ENCODE peak calls at places on chromosomes 6 and 20, in nine cellular contexts. One of them, this sample, is unnamed.

GRCh38 chr6:23713211-23713610 is 412.8 kb upstream of the NRSN1 start:
- DNase-seq in GM12865: peak
- DNase-seq in fibroblast of the conjunctiva: no peak
- DNase-seq in activated CD4-positive, alpha-beta T cell treated with anti-CD3 and anti-CD28 coated beads, Interleukin-2, amount 50 U/mL, for 48 hours: no peak
- DNase-seq in Peyer's patch: no peak
- DNase-seq in T-helper 2 cell: no peak
- DNase-seq in GOT3: no peak
- DNase-seq in ecto neural progenitor cell: no peak
- DNase-seq in NCI-H1694: no peak
- DNase-seq in this sample: no peak

GRCh38 chr6:54770328-54770727 is 76.2 kb upstream of the FAM83B start:
- DNase-seq in GM12865: no peak
- DNase-seq in fibroblast of the conjunctiva: no peak
- DNase-seq in activated CD4-positive, alpha-beta T cell treated with anti-CD3 and anti-CD28 coated beads, Interleukin-2, amount 50 U/mL, for 48 hours: no peak
- DNase-seq in Peyer's patch: no peak
- DNase-seq in T-helper 2 cell: no peak
- DNase-seq in GOT3: no peak
- DNase-seq in ecto neural progenitor cell: no peak
- DNase-seq in NCI-H1694: no peak
- DNase-seq in this sample: no peak

GRCh38 chr20:26276811-26277210 is 580.2 kb upstream of the ZNF337 start:
- DNase-seq in GM12865: no peak
- DNase-seq in fibroblast of the conjunctiva: no peak
- DNase-seq in activated CD4-positive, alpha-beta T cell treated with anti-CD3 and anti-CD28 coated beads, Interleukin-2, amount 50 U/mL, for 48 hours: no peak
- DNase-seq in Peyer's patch: no peak
- DNase-seq in T-helper 2 cell: no peak
- DNase-seq in GOT3: no peak
- DNase-seq in ecto neural progenitor cell: peak
- DNase-seq in NCI-H1694: no peak
- DNase-seq in this sample: no peak

GRCh38 chr6:143629104-143630080 is 48.4 kb upstream of the PHACTR2 start:
- DNase-seq in GM12865: no peak
- DNase-seq in fibroblast of the conjunctiva: no peak
- DNase-seq in activated CD4-positive, alpha-beta T cell treated with anti-CD3 and anti-CD28 coated beads, Interleukin-2, amount 50 U/mL, for 48 hours: no peak
- DNase-seq in Peyer's patch: no peak
- DNase-seq in T-helper 2 cell: no peak
- DNase-seq in GOT3: no peak
- DNase-seq in ecto neural progenitor cell: no peak
- DNase-seq in NCI-H1694: no peak
- DNase-seq in this sample: no peak

GRCh38 chr6:108677894-108678293 is 117.2 kb downstream of the FOXO3 start:
- DNase-seq in GM12865: no peak
- DNase-seq in fibroblast of the conjunctiva: no peak
- DNase-seq in activated CD4-positive, alpha-beta T cell treated with anti-CD3 and anti-CD28 coated beads, Interleukin-2, amount 50 U/mL, for 48 hours: no peak
- DNase-seq in Peyer's patch: no peak
- DNase-seq in T-helper 2 cell: no peak
- DNase-seq in GOT3: no peak
- DNase-seq in ecto neural progenitor cell: no peak
- DNase-seq in NCI-H1694: no peak
- DNase-seq in this sample: no peak

GRCh38 chr6:27669278-27669797 is 196.4 kb upstream of the ZNF184 start:
- DNase-seq in GM12865: peak
- DNase-seq in fibroblast of the conjunctiva: no peak
- DNase-seq in activated CD4-positive, alpha-beta T cell treated with anti-CD3 and anti-CD28 coated beads, Interleukin-2, amount 50 U/mL, for 48 hours: no peak
- DNase-seq in Peyer's patch: no peak
- DNase-seq in T-helper 2 cell: no peak
- DNase-seq in GOT3: no peak
- DNase-seq in ecto neural progenitor cell: no peak
- DNase-seq in NCI-H1694: no peak
- DNase-seq in this sample: no peak

GRCh38 chr6:39003072-39003471 is 45.5 kb upstream of the GLP1R start:
- DNase-seq in GM12865: peak
- DNase-seq in fibroblast of the conjunctiva: no peak
- DNase-seq in activated CD4-positive, alpha-beta T cell treated with anti-CD3 and anti-CD28 coated beads, Interleukin-2, amount 50 U/mL, for 48 hours: peak
- DNase-seq in Peyer's patch: no peak
- DNase-seq in T-helper 2 cell: no peak
- DNase-seq in GOT3: no peak
- DNase-seq in ecto neural progenitor cell: no peak
- DNase-seq in NCI-H1694: peak
- DNase-seq in this sample: no peak

GRCh38 chr6:77415706-77416105 is 47.6 kb downstream of the HTR1B start:
- DNase-seq in GM12865: no peak
- DNase-seq in fibroblast of the conjunctiva: no peak
- DNase-seq in activated CD4-positive, alpha-beta T cell treated with anti-CD3 and anti-CD28 coated beads, Interleukin-2, amount 50 U/mL, for 48 hours: no peak
- DNase-seq in Peyer's patch: no peak
- DNase-seq in T-helper 2 cell: no peak
- DNase-seq in GOT3: no peak
- DNase-seq in ecto neural progenitor cell: no peak
- DNase-seq in NCI-H1694: no peak
- DNase-seq in this sample: no peak

GRCh38 chr6:142803495-142804049 is 141.4 kb downstream of the HIVEP2 start:
- DNase-seq in GM12865: no peak
- DNase-seq in fibroblast of the conjunctiva: no peak
- DNase-seq in activated CD4-positive, alpha-beta T cell treated with anti-CD3 and anti-CD28 coated beads, Interleukin-2, amount 50 U/mL, for 48 hours: no peak
- DNase-seq in Peyer's patch: no peak
- DNase-seq in T-helper 2 cell: no peak
- DNase-seq in GOT3: no peak
- DNase-seq in ecto neural progenitor cell: no peak
- DNase-seq in NCI-H1694: no peak
- DNase-seq in this sample: no peak

GRCh38 chr20:4490595-4491280 is 231.0 kb upstream of the PRND start:
- DNase-seq in GM12865: no peak
- DNase-seq in fibroblast of the conjunctiva: no peak
- DNase-seq in activated CD4-positive, alpha-beta T cell treated with anti-CD3 and anti-CD28 coated beads, Interleukin-2, amount 50 U/mL, for 48 hours: no peak
- DNase-seq in Peyer's patch: no peak
- DNase-seq in T-helper 2 cell: no peak
- DNase-seq in GOT3: no peak
- DNase-seq in ecto neural progenitor cell: no peak
- DNase-seq in NCI-H1694: no peak
- DNase-seq in this sample: no peak

GRCh38 chr6:139820191-139820590 is 445.7 kb upstream of the CITED2 start:
- DNase-seq in GM12865: no peak
- DNase-seq in fibroblast of the conjunctiva: no peak
- DNase-seq in activated CD4-positive, alpha-beta T cell treated with anti-CD3 and anti-CD28 coated beads, Interleukin-2, amount 50 U/mL, for 48 hours: no peak
- DNase-seq in Peyer's patch: no peak
- DNase-seq in T-helper 2 cell: no peak
- DNase-seq in GOT3: no peak
- DNase-seq in ecto neural progenitor cell: no peak
- DNase-seq in NCI-H1694: no peak
- DNase-seq in this sample: no peak

This sample was measured in colonic mucosa.